ENCODE peak calls at places on chromosome 12, in seven cellular contexts. One of them, this sample, is unnamed.

GRCh38 chr12:106892075-106892474 is 63.6 kb upstream of the TMEM263 start:
- DNase-seq in GM23338: no peak
- DNase-seq in tibial artery: no peak
- DNase-seq in mesothelial cell of epicardium: no peak
- DNase-seq in adrenal gland: no peak
- DNase-seq in fibroblast of the aortic adventitia: no peak
- DNase-seq in HCT116: no peak
- DNase-seq in this sample: no peak

GRCh38 chr12:116533343-116534248 is 25.6 kb upstream of the MAP1LC3B2 start:
- DNase-seq in GM23338: peak; percentile 94
- DNase-seq in HCT116: peak; percentile 62
- DNase-seq in fibroblast of the aortic adventitia: peak; percentile 84
- DNase-seq in mesothelial cell of epicardium: peak; percentile 77
- DNase-seq in adrenal gland: peak; percentile 66
- DNase-seq in tibial artery: peak; percentile 81
- DNase-seq in this sample: peak; percentile 60

GRCh38 chr12:31491819-31492598 is 98.9 kb downstream of the DENND5B start:
- DNase-seq in adrenal gland: peak; percentile 46
- DNase-seq in tibial artery: no peak
- DNase-seq in fibroblast of the aortic adventitia: peak; percentile 85
- DNase-seq in mesothelial cell of epicardium: no peak
- DNase-seq in GM23338: peak; percentile 31
- DNase-seq in HCT116: peak; percentile 93
- DNase-seq in this sample: no peak

GRCh38 chr12:32331133-32331532 is 68.2 kb upstream of the FGD4 start:
- DNase-seq in GM23338: peak; percentile 28
- DNase-seq in HCT116: no peak
- DNase-seq in tibial artery: no peak
- DNase-seq in adrenal gland: no peak
- DNase-seq in mesothelial cell of epicardium: no peak
- DNase-seq in fibroblast of the aortic adventitia: no peak
- DNase-seq in this sample: no peak

GRCh38 chr12:109154485-109155438 is 38.4 kb downstream of the ACACB start:
- DNase-seq in fibroblast of the aortic adventitia: peak; percentile 60
- DNase-seq in GM23338: peak; percentile 97
- DNase-seq in mesothelial cell of epicardium: peak; percentile 69
- DNase-seq in HCT116: peak; percentile 87
- DNase-seq in tibial artery: peak; percentile 92
- DNase-seq in adrenal gland: peak; percentile 93
- DNase-seq in this sample: peak; percentile 63

GRCh38 chr12:8662592-8662991 is at the start of gene MFAP5:
- DNase-seq in tibial artery: no peak
- DNase-seq in GM23338: peak; percentile 26
- DNase-seq in adrenal gland: no peak
- DNase-seq in HCT116: no peak
- DNase-seq in fibroblast of the aortic adventitia: peak; percentile 98
- DNase-seq in mesothelial cell of epicardium: no peak
- DNase-seq in this sample: no peak

GRCh38 chr12:115468087-115468510 is 784.1 kb upstream of the TBX3 start:
- DNase-seq in fibroblast of the aortic adventitia: peak; percentile 30
- DNase-seq in mesothelial cell of epicardium: no peak
- DNase-seq in adrenal gland: peak; percentile 74
- DNase-seq in tibial artery: no peak
- DNase-seq in GM23338: no peak
- DNase-seq in HCT116: no peak
- DNase-seq in this sample: no peak

GRCh38 chr12:20950248-20950647 is 139.7 kb downstream of the SLCO1B3 start:
- DNase-seq in HCT116: peak; percentile 18
- DNase-seq in mesothelial cell of epicardium: no peak
- DNase-seq in fibroblast of the aortic adventitia: peak; percentile 15
- DNase-seq in tibial artery: no peak
- DNase-seq in adrenal gland: no peak
- DNase-seq in GM23338: peak; percentile 55
- DNase-seq in this sample: no peak

GRCh38 chr12:82896979-82897378 is 210.3 kb downstream of the TMTC2 start:
- DNase-seq in adrenal gland: no peak
- DNase-seq in GM23338: no peak
- DNase-seq in fibroblast of the aortic adventitia: peak; percentile 45
- DNase-seq in HCT116: peak; percentile 8
- DNase-seq in tibial artery: no peak
- DNase-seq in mesothelial cell of epicardium: no peak
- DNase-seq in this sample: no peak
- TF ChIP-seq CTCF in adrenal gland: no peak
- TF ChIP-seq CTCF in GM23338: no peak
- TF ChIP-seq CTCF in fibroblast of the aortic adventitia: no peak
- TF ChIP-seq CTCF in HCT116: no peak
- TF ChIP-seq CTCF in tibial artery: no peak
- TF ChIP-seq CTCF in mesothelial cell of epicardium: no peak
- TF ChIP-seq CTCF in this sample: no peak

DNA sequence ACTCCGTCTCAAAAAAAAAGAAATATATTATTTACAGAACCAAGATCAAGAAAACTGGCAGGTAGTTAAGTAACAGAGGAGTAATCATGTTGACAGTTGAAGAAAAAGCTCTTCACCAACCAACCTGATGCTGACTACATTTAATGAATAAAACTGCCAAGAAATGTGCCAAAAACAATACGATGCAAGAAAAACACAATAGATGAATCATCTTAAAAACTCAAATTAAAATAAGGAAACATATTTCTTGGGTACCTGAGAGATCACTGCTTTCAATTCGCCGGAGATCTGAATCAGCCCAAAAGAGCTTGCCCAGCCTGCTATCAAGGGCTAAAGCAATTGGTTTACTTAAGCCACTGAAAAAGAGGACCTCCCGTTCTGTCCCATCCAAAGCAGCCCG is 76.4 kb downstream of the BCL2L14 start:
- DNase-seq in HCT116: no peak
- DNase-seq in mesothelial cell of epicardium: no peak
- DNase-seq in tibial artery: no peak
- DNase-seq in adrenal gland: no peak
- DNase-seq in fibroblast of the aortic adventitia: peak; percentile 26
- DNase-seq in GM23338: no peak
- DNase-seq in this sample: no peak
- TF ChIP-seq CTCF in HCT116: no peak
- TF ChIP-seq CTCF in mesothelial cell of epicardium: no peak
- TF ChIP-seq CTCF in tibial artery: no peak
- TF ChIP-seq CTCF in adrenal gland: no peak
- TF ChIP-seq CTCF in fibroblast of the aortic adventitia: no peak
- TF ChIP-seq CTCF in GM23338: no peak
- TF ChIP-seq CTCF in this sample: no peak

GRCh38 chr12:40946612-40947194 is 241.4 kb upstream of the PDZRN4 start:
- DNase-seq in tibial artery: no peak
- DNase-seq in adrenal gland: no peak
- DNase-seq in mesothelial cell of epicardium: no peak
- DNase-seq in GM23338: peak; percentile 56
- DNase-seq in HCT116: peak; percentile 22
- DNase-seq in fibroblast of the aortic adventitia: peak; percentile 59
- DNase-seq in this sample: no peak
- TF ChIP-seq CTCF in tibial artery: peak; percentile 68
- TF ChIP-seq CTCF in adrenal gland: peak; percentile 71
- TF ChIP-seq CTCF in mesothelial cell of epicardium: peak; percentile 86
- TF ChIP-seq CTCF in GM23338: peak; percentile 81
- TF ChIP-seq CTCF in HCT116: peak; percentile 31
- TF ChIP-seq CTCF in fibroblast of the aortic adventitia: peak; percentile 60
- TF ChIP-seq CTCF in this sample: peak; percentile 37

GRCh38 chr12:100371146-100371545 is 14.3 kb downstream of the SLC17A8 start:
- DNase-seq in GM23338: peak; percentile 21
- DNase-seq in tibial artery: no peak
- DNase-seq in mesothelial cell of epicardium: no peak
- DNase-seq in fibroblast of the aortic adventitia: no peak
- DNase-seq in adrenal gland: no peak
- DNase-seq in HCT116: no peak
- DNase-seq in this sample: no peak
- TF ChIP-seq CTCF in GM23338: no peak
- TF ChIP-seq CTCF in tibial artery: no peak
- TF ChIP-seq CTCF in mesothelial cell of epicardium: no peak
- TF ChIP-seq CTCF in fibroblast of the aortic adventitia: no peak
- TF ChIP-seq CTCF in adrenal gland: no peak
- TF ChIP-seq CTCF in HCT116: no peak
- TF ChIP-seq CTCF in this sample: no peak

DNA sequence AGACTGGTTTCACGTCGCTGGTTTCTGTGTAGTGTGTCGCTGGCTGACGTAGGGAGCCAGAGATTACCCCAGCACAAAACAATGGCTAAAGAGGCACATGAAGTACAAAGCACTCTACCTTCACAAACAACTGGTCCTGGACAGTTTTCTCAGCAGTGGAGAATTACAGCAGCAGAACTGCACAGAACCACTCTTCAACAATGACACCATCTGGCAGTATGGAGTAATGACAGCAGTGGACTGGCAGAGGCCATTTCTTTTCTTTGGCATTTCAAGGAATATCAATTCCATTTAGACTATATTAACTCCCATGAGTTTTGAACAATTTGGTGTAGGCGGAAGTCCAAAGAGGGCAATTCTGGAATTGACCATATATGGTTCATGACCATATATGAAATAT is 1074.1 kb downstream of the AACS start:
- DNase-seq in HCT116: no peak
- DNase-seq in mesothelial cell of epicardium: no peak
- DNase-seq in fibroblast of the aortic adventitia: no peak
- DNase-seq in adrenal gland: no peak
- DNase-seq in GM23338: no peak
- DNase-seq in tibial artery: no peak
- DNase-seq in this sample: no peak
- TF ChIP-seq CTCF in HCT116: peak; percentile 38
- TF ChIP-seq CTCF in mesothelial cell of epicardium: no peak
- TF ChIP-seq CTCF in fibroblast of the aortic adventitia: peak; percentile 2
- TF ChIP-seq CTCF in adrenal gland: no peak
- TF ChIP-seq CTCF in GM23338: peak; percentile 32
- TF ChIP-seq CTCF in tibial artery: no peak
- TF ChIP-seq CTCF in this sample: no peak

DNA sequence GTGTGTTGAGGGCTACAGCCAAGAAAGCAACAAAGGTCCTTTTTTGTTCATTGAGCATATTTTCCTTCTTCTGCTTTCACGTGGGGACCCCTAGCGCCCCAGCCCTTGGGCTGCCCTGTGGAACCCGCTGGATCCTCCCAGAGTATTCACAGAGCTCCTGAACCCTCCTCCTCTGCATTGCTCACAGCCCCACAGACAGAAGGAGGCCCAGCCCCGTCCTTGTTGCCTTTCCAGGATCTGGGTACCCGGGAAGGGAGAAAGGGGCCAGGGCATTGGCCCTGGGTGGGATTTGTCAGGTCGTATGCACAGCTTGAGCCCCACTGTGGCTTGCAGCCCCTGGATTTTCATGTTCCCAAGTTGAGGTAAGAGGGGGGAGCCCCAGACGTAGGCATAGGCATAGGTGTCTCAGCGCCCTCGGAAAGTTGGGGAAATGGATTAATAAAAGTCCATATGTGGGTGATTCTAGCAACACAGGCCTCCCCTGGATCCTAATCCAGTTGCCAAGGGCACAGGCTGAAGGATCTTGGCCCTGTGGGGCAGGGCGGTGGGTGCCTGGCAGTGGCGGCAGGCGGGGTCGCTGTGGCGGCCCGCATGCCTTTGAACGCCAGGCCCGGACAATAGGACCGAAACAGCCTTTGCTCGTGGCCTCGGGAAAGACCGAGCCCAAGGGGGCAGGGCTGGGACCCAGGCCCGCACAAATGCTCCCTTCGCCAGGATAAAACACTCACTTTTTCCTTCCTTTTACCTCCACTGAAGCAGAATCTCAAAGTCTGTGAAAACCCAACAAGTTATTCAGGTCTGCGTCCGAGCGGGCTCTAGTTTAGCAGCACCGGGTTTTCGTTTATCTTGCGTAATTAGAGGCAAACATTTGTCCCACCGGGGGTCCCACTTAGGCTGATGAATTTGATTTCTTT is 3.0 kb upstream of the HOXC10 start:
- DNase-seq in fibroblast of the aortic adventitia: no peak
- DNase-seq in HCT116: no peak
- DNase-seq in mesothelial cell of epicardium: no peak
- DNase-seq in GM23338: peak; percentile 64
- DNase-seq in adrenal gland: no peak
- DNase-seq in tibial artery: no peak
- DNase-seq in this sample: no peak
- TF ChIP-seq CTCF in fibroblast of the aortic adventitia: no peak
- TF ChIP-seq CTCF in HCT116: no peak
- TF ChIP-seq CTCF in mesothelial cell of epicardium: no peak
- TF ChIP-seq CTCF in GM23338: no peak
- TF ChIP-seq CTCF in adrenal gland: no peak
- TF ChIP-seq CTCF in tibial artery: no peak
- TF ChIP-seq CTCF in this sample: no peak

DNA sequence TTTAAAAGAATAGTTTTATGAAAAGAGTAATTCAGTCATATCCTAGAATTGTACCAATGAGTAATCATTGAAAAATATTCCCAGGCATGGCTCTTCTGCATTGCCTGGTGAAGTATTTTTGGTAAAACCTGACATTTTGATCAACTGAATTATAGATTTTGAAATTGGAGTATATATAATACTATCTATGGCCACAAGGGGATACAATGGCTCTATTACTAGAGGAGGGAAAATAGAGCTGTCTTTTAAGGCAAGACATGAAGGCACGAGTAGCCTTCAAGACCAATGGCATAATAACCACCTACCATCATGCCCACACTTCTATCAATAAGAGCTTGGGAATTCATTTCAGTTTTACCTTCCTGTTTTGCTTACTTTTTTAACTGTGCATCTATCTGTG is 1241.4 kb upstream of the TMEM132C start:
- DNase-seq in fibroblast of the aortic adventitia: peak; percentile 12
- DNase-seq in tibial artery: no peak
- DNase-seq in mesothelial cell of epicardium: no peak
- DNase-seq in adrenal gland: no peak
- DNase-seq in HCT116: no peak
- DNase-seq in GM23338: no peak
- DNase-seq in this sample: no peak
- TF ChIP-seq CTCF in fibroblast of the aortic adventitia: peak; percentile 42
- TF ChIP-seq CTCF in tibial artery: no peak
- TF ChIP-seq CTCF in mesothelial cell of epicardium: peak; percentile 44
- TF ChIP-seq CTCF in adrenal gland: no peak
- TF ChIP-seq CTCF in HCT116: peak; percentile 25
- TF ChIP-seq CTCF in GM23338: peak; percentile 21
- TF ChIP-seq CTCF in this sample: no peak

GRCh38 chr12:27936196-27936595 is 36.3 kb downstream of the PTHLH start:
- DNase-seq in HCT116: no peak
- DNase-seq in tibial artery: no peak
- DNase-seq in fibroblast of the aortic adventitia: no peak
- DNase-seq in adrenal gland: no peak
- DNase-seq in mesothelial cell of epicardium: no peak
- DNase-seq in GM23338: no peak
- DNase-seq in this sample: no peak
- TF ChIP-seq CTCF in HCT116: no peak
- TF ChIP-seq CTCF in tibial artery: no peak
- TF ChIP-seq CTCF in fibroblast of the aortic adventitia: no peak
- TF ChIP-seq CTCF in adrenal gland: no peak
- TF ChIP-seq CTCF in mesothelial cell of epicardium: no peak
- TF ChIP-seq CTCF in GM23338: peak; percentile 14
- TF ChIP-seq CTCF in this sample: no peak